ENCODE peak calls at places on chromosomes 4 and X, in eight cellular contexts. One of them, this sample, is unnamed.

GRCh38 chr4:79249879-79250503 is 75.9 kb downstream of the NAA11 start:
- DNase-seq in body of pancreas: no peak
- DNase-seq in H9: no peak
- DNase-seq in astrocyte: no peak
- DNase-seq in breast epithelium: no peak
- DNase-seq in right atrium auricular region: no peak
- DNase-seq in endothelial cell: no peak
- DNase-seq in IMR-90: no peak
- DNase-seq in this sample: no peak

GRCh38 chr4:16775411-16776154 is 122.9 kb downstream of the LDB2 start:
- DNase-seq in body of pancreas: no peak
- DNase-seq in astrocyte: no peak
- DNase-seq in right atrium auricular region: no peak
- DNase-seq in IMR-90: no peak
- DNase-seq in breast epithelium: no peak
- DNase-seq in endothelial cell: no peak
- DNase-seq in H9: no peak
- DNase-seq in this sample: no peak

GRCh38 chrX:40513012-40513411 is 67.8 kb upstream of the ATP6AP2 start:
- DNase-seq in IMR-90: no peak
- DNase-seq in astrocyte: no peak
- DNase-seq in right atrium auricular region: no peak
- DNase-seq in breast epithelium: no peak
- DNase-seq in endothelial cell: no peak
- DNase-seq in body of pancreas: no peak
- DNase-seq in H9: no peak
- DNase-seq in this sample: no peak

GRCh38 chrX:1658083-1658463 is 43.2 kb downstream of the ASMT start:
- DNase-seq in breast epithelium: no peak
- DNase-seq in H9: no peak
- DNase-seq in IMR-90: no peak
- DNase-seq in body of pancreas: no peak
- DNase-seq in endothelial cell: no peak
- DNase-seq in right atrium auricular region: no peak
- DNase-seq in astrocyte: no peak
- DNase-seq in this sample: no peak

GRCh38 chr4:41409095-41409494 is 128.9 kb upstream of the LIMCH1 start:
- DNase-seq in astrocyte: no peak
- DNase-seq in IMR-90: no peak
- DNase-seq in breast epithelium: no peak
- DNase-seq in H9: no peak
- DNase-seq in right atrium auricular region: no peak
- DNase-seq in body of pancreas: no peak
- DNase-seq in endothelial cell: no peak
- DNase-seq in this sample: no peak

GRCh38 chr4:78612398-78613005 is 60.9 kb downstream of the ANXA3 start:
- DNase-seq in body of pancreas: peak; percentile 35
- DNase-seq in IMR-90: peak; percentile 61
- DNase-seq in endothelial cell: no peak
- DNase-seq in breast epithelium: no peak
- DNase-seq in H9: no peak
- DNase-seq in astrocyte: no peak
- DNase-seq in right atrium auricular region: no peak
- DNase-seq in this sample: peak; percentile 73

GRCh38 chr4:154467886-154468285 is 23.7 kb downstream of the DCHS2 start:
- DNase-seq in IMR-90: peak; percentile 32
- DNase-seq in breast epithelium: no peak
- DNase-seq in endothelial cell: no peak
- DNase-seq in body of pancreas: no peak
- DNase-seq in H9: no peak
- DNase-seq in astrocyte: peak; percentile 8
- DNase-seq in right atrium auricular region: no peak
- DNase-seq in this sample: peak; percentile 14

GRCh38 chr4:84494518-84494917 is 4.6 kb downstream of the NKX6-1 start:
- DNase-seq in endothelial cell: no peak
- DNase-seq in body of pancreas: no peak
- DNase-seq in astrocyte: no peak
- DNase-seq in right atrium auricular region: no peak
- DNase-seq in IMR-90: no peak
- DNase-seq in breast epithelium: no peak
- DNase-seq in H9: no peak
- DNase-seq in this sample: no peak

GRCh38 chr4:74109894-74110605 is 11.1 kb upstream of the CXCL2 start:
- DNase-seq in breast epithelium: no peak
- DNase-seq in body of pancreas: peak; percentile 28
- DNase-seq in astrocyte: peak; percentile 97
- DNase-seq in IMR-90: peak; percentile 93
- DNase-seq in endothelial cell: no peak
- DNase-seq in right atrium auricular region: no peak
- DNase-seq in H9: no peak
- DNase-seq in this sample: peak; percentile 88

GRCh38 chr4:189615217-189615663 is 325.4 kb upstream of the FRG1 start:
- DNase-seq in endothelial cell: no peak
- DNase-seq in astrocyte: no peak
- DNase-seq in H9: no peak
- DNase-seq in right atrium auricular region: no peak
- DNase-seq in IMR-90: no peak
- DNase-seq in breast epithelium: no peak
- DNase-seq in body of pancreas: no peak
- DNase-seq in this sample: no peak

GRCh38 chr4:89703831-89704230 is 133.1 kb downstream of the SNCA start:
- DNase-seq in IMR-90: no peak
- DNase-seq in right atrium auricular region: no peak
- DNase-seq in breast epithelium: no peak
- DNase-seq in endothelial cell: no peak
- DNase-seq in H9: no peak
- DNase-seq in astrocyte: no peak
- DNase-seq in body of pancreas: no peak
- DNase-seq in this sample: no peak

DNA sequence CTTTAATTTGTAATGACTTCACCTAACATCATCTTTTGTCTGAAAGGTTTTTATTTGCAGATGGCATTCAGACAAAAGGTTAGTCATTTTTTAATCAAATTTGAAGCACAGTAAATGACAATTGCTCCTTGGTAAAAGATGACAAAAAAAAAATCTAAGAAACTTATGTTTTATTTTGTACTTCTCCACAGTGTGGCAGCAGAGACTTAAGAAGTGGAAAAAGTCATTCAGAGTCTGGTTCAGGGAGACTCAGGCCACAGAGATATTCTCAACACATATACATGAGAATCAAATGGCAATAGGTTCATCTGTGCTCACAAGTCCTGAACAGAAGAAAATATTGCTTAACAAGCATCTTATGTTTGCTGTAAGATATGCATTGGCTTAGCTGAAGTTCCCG is 436.2 kb downstream of the KCNIP4 start:
- DNase-seq in H9: no peak
- DNase-seq in breast epithelium: no peak
- DNase-seq in endothelial cell: peak; percentile 19
- DNase-seq in IMR-90: peak; percentile 4
- DNase-seq in body of pancreas: no peak
- DNase-seq in right atrium auricular region: no peak
- DNase-seq in astrocyte: peak; percentile 14
- DNase-seq in this sample: peak; percentile 12
- TF ChIP-seq CTCF in H9: peak; percentile 77
- TF ChIP-seq CTCF in breast epithelium: peak; percentile 28
- TF ChIP-seq CTCF in endothelial cell: peak; percentile 52
- TF ChIP-seq CTCF in IMR-90: peak; percentile 30
- TF ChIP-seq CTCF in body of pancreas: no peak
- TF ChIP-seq CTCF in right atrium auricular region: no peak
- TF ChIP-seq CTCF in astrocyte: peak; percentile 47
- TF ChIP-seq CTCF in this sample: peak; percentile 30

GRCh38 chr4:5996641-5997040 is 21.6 kb downstream of the C4orf50 start:
- DNase-seq in H9: peak; percentile 22
- DNase-seq in breast epithelium: no peak
- DNase-seq in right atrium auricular region: no peak
- DNase-seq in endothelial cell: no peak
- DNase-seq in astrocyte: no peak
- DNase-seq in body of pancreas: no peak
- DNase-seq in IMR-90: no peak
- DNase-seq in this sample: no peak

GRCh38 chr4:5999830-6000365 is 18.3 kb downstream of the C4orf50 start:
- DNase-seq in astrocyte: no peak
- DNase-seq in right atrium auricular region: no peak
- DNase-seq in endothelial cell: no peak
- DNase-seq in body of pancreas: no peak
- DNase-seq in breast epithelium: no peak
- DNase-seq in H9: no peak
- DNase-seq in IMR-90: no peak
- DNase-seq in this sample: no peak

GRCh38 chr4:5995901-5996623 is 22.2 kb downstream of the C4orf50 start:
- DNase-seq in astrocyte: no peak
- DNase-seq in body of pancreas: no peak
- DNase-seq in breast epithelium: no peak
- DNase-seq in right atrium auricular region: no peak
- DNase-seq in endothelial cell: no peak
- DNase-seq in H9: peak; percentile 27
- DNase-seq in IMR-90: no peak
- DNase-seq in this sample: no peak

GRCh38 chr4:6001965-6002833 is 16.0 kb downstream of the C4orf50 start:
- DNase-seq in endothelial cell: no peak
- DNase-seq in astrocyte: no peak
- DNase-seq in breast epithelium: no peak
- DNase-seq in H9: no peak
- DNase-seq in IMR-90: no peak
- DNase-seq in body of pancreas: no peak
- DNase-seq in right atrium auricular region: no peak
- DNase-seq in this sample: no peak

GRCh38 chr4:5998333-5998936 is 19.8 kb downstream of the C4orf50 start:
- DNase-seq in right atrium auricular region: no peak
- DNase-seq in body of pancreas: peak; percentile 64
- DNase-seq in endothelial cell: peak; percentile 73
- DNase-seq in H9: peak; percentile 82
- DNase-seq in astrocyte: peak; percentile 20
- DNase-seq in IMR-90: peak; percentile 61
- DNase-seq in breast epithelium: no peak
- DNase-seq in this sample: peak; percentile 59
- TF ChIP-seq CTCF in right atrium auricular region: peak; percentile 90
- TF ChIP-seq CTCF in body of pancreas: peak; percentile 72
- TF ChIP-seq CTCF in endothelial cell: peak; percentile 80
- TF ChIP-seq CTCF in H9: peak; percentile 99
- TF ChIP-seq CTCF in astrocyte: peak; percentile 91
- TF ChIP-seq CTCF in IMR-90: peak; percentile 81
- TF ChIP-seq CTCF in breast epithelium: peak; percentile 65
- TF ChIP-seq CTCF in this sample: peak; percentile 92

GRCh38 chr4:38490753-38491446 is 173.1 kb upstream of the KLF3 start:
- DNase-seq in body of pancreas: no peak
- DNase-seq in endothelial cell: no peak
- DNase-seq in astrocyte: no peak
- DNase-seq in H9: no peak
- DNase-seq in breast epithelium: no peak
- DNase-seq in right atrium auricular region: no peak
- DNase-seq in IMR-90: no peak
- DNase-seq in this sample: no peak

GRCh38 chr4:38489924-38490639 is 173.9 kb upstream of the KLF3 start:
- DNase-seq in endothelial cell: peak; percentile 14
- DNase-seq in body of pancreas: peak; percentile 19
- DNase-seq in breast epithelium: no peak
- DNase-seq in astrocyte: peak; percentile 33
- DNase-seq in H9: peak; percentile 31
- DNase-seq in right atrium auricular region: peak; percentile 67
- DNase-seq in IMR-90: peak; percentile 46
- DNase-seq in this sample: peak; percentile 39

GRCh38 chr4:38493068-38493467 is 170.9 kb upstream of the KLF3 start:
- DNase-seq in right atrium auricular region: no peak
- DNase-seq in body of pancreas: no peak
- DNase-seq in IMR-90: no peak
- DNase-seq in breast epithelium: no peak
- DNase-seq in H9: no peak
- DNase-seq in endothelial cell: no peak
- DNase-seq in astrocyte: no peak
- DNase-seq in this sample: no peak

GRCh38 chr4:38491854-38492478 is 172.0 kb upstream of the KLF3 start:
- DNase-seq in breast epithelium: no peak
- DNase-seq in H9: no peak
- DNase-seq in right atrium auricular region: no peak
- DNase-seq in astrocyte: no peak
- DNase-seq in IMR-90: no peak
- DNase-seq in body of pancreas: no peak
- DNase-seq in endothelial cell: no peak
- DNase-seq in this sample: no peak

GRCh38 chr4:38488891-38489861 is 174.8 kb upstream of the KLF3 start:
- DNase-seq in right atrium auricular region: no peak
- DNase-seq in body of pancreas: no peak
- DNase-seq in astrocyte: no peak
- DNase-seq in breast epithelium: no peak
- DNase-seq in H9: peak; percentile 44
- DNase-seq in IMR-90: no peak
- DNase-seq in endothelial cell: no peak
- DNase-seq in this sample: no peak
- TF ChIP-seq CTCF in right atrium auricular region: no peak
- TF ChIP-seq CTCF in body of pancreas: no peak
- TF ChIP-seq CTCF in astrocyte: no peak
- TF ChIP-seq CTCF in breast epithelium: no peak
- TF ChIP-seq CTCF in H9: no peak
- TF ChIP-seq CTCF in IMR-90: no peak
- TF ChIP-seq CTCF in endothelial cell: no peak
- TF ChIP-seq CTCF in this sample: no peak

GRCh38 chrX:37757082-37757481 is 22.8 kb upstream of the CYBB start:
- DNase-seq in astrocyte: no peak
- DNase-seq in IMR-90: no peak
- DNase-seq in endothelial cell: no peak
- DNase-seq in body of pancreas: no peak
- DNase-seq in right atrium auricular region: no peak
- DNase-seq in H9: no peak
- DNase-seq in breast epithelium: no peak
- DNase-seq in this sample: no peak
- TF ChIP-seq CTCF in astrocyte: no peak
- TF ChIP-seq CTCF in IMR-90: no peak
- TF ChIP-seq CTCF in endothelial cell: no peak
- TF ChIP-seq CTCF in body of pancreas: no peak
- TF ChIP-seq CTCF in right atrium auricular region: no peak
- TF ChIP-seq CTCF in H9: no peak
- TF ChIP-seq CTCF in breast epithelium: no peak
- TF ChIP-seq CTCF in this sample: no peak

DNA sequence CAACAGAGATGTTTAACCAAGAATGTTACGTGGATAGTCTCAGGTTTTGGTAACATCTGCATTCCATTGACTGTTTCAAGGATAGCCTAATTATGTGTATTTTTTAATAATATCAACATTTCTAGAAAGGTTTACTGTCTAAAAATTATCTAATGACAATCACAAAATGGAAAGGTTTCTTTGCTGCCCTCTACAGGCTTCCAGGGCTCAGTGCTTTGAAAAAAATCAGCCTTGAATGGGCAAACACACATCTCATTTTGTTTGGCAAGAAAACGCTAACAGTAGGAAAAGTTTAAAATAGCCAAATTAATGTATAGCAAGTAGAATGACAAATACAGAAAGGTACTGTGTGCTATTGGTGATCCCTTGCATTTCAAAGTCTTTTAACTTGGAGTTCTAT is 223.4 kb upstream of the PRPS2 start:
- DNase-seq in H9: no peak
- DNase-seq in breast epithelium: no peak
- DNase-seq in right atrium auricular region: no peak
- DNase-seq in IMR-90: peak; percentile 13
- DNase-seq in endothelial cell: no peak
- DNase-seq in astrocyte: no peak
- DNase-seq in body of pancreas: no peak
- DNase-seq in this sample: peak; percentile 9
- TF ChIP-seq CTCF in H9: peak; percentile 68
- TF ChIP-seq CTCF in breast epithelium: peak; percentile 16
- TF ChIP-seq CTCF in right atrium auricular region: peak; percentile 22
- TF ChIP-seq CTCF in IMR-90: peak; percentile 62
- TF ChIP-seq CTCF in endothelial cell: peak; percentile 43
- TF ChIP-seq CTCF in astrocyte: peak; percentile 55
- TF ChIP-seq CTCF in body of pancreas: peak; percentile 20
- TF ChIP-seq CTCF in this sample: peak; percentile 70